ENCODE peak calls at places on chromosomes 2 and 18, in seven cellular contexts. V is WERI-Rb-1, D is posterior cingulate gyrus, M is NCI-H1105, Q is cardiac fibroblast, I is GM12865, A is RWPE1. N is an unnamed sample.

GRCh38 chr18:6951336-6952090 is 166.1 kb downstream of the LAMA1 start:
- DNase-seq in Q (no peak), D (no peak), I (no peak), A (no peak), V (no peak), M (no peak), N (no peak)

GRCh38 chr2:224958466-224958857 is 83.8 kb downstream of the DOCK10 start:
- DNase-seq in M (no peak), V (no peak), A (no peak), I (no peak), Q (peak; percentile 52), D (no peak), N (no peak)

GRCh38 chr2:105175231-105175630 is 66.3 kb upstream of the GPR45 start:
- DNase-seq in Q (no peak), A (no peak), D (no peak), M (no peak), V (no peak), I (no peak), N (no peak)

GRCh38 chr18:75183973-75184372 is 25.0 kb downstream of the PTGR3 start:
- DNase-seq in Q (no peak), A (no peak), M (no peak), V (no peak), D (no peak), I (no peak), N (no peak)

GRCh38 chr2:117972466-117973123 is 41.3 kb downstream of the CCDC93 start:
- DNase-seq in A (no peak), Q (peak; percentile 78), I (no peak), M (no peak), D (no peak), V (no peak), N (peak; percentile 31)

GRCh38 chr2:218343591-218343990 is 13.1 kb upstream of the CATIP start:
- DNase-seq in I (no peak), M (no peak), A (no peak), Q (peak; percentile 84), V (no peak), D (no peak), N (no peak)

GRCh38 chr18:48841381-48842258 is 109.1 kb downstream of the SMAD7 start:
- DNase-seq in D (peak; percentile 35), V (no peak), Q (peak; percentile 82), A (no peak), I (no peak), M (no peak), N (no peak)

GRCh38 chr2:239760596-239760995 is 264.5 kb downstream of the NDUFA10 start:
- DNase-seq in I (no peak), A (no peak), Q (no peak), D (no peak), V (no peak), M (no peak), N (no peak)

GRCh38 chr18:12336887-12337286 is 28.8 kb downstream of the TUBB6 start:
- DNase-seq in A (peak; percentile 31), M (peak; percentile 32), V (no peak), Q (no peak), D (no peak), I (no peak), N (peak; percentile 36)

GRCh38 chr2:105329561-105330495 is at the start of gene TGFBRAP1:
- DNase-seq in Q (peak; percentile 60), M (no peak), I (peak; percentile 76), V (peak; percentile 42), A (peak; percentile 55), D (peak; percentile 25), N (no peak)

GRCh38 chr2:37800176-37800835 is 124.8 kb upstream of the RMDN2 start:
- DNase-seq in M (no peak), Q (no peak), A (no peak), D (no peak), V (no peak), I (no peak), N (no peak)

GRCh38 chr2:189880963-189881362 is 96.7 kb downstream of the PMS1 start:
- DNase-seq in V (no peak), Q (no peak), D (no peak), M (no peak), I (no peak), A (no peak), N (no peak)

GRCh38 chr18:51275712-51276473 is 78.4 kb upstream of the MEX3C start:
- DNase-seq in Q (peak; percentile 67), M (no peak), V (no peak), A (no peak), I (peak; percentile 15), D (no peak), N (peak; percentile 25)

GRCh38 chr2:128472789-128473174 is 154.1 kb upstream of the HS6ST1 start:
- DNase-seq in I (peak; percentile 20), D (no peak), Q (peak; percentile 69), A (no peak), V (no peak), M (no peak), N (peak; percentile 4)

GRCh38 chr2:71454221-71455010 is 1.1 kb downstream of the DYSF start:
- DNase-seq in V (no peak), Q (no peak), D (no peak), A (no peak), M (no peak), I (no peak), N (no peak)

GRCh38 chr18:13447621-13448020 is 229.1 kb downstream of the LDLRAD4 start:
- DNase-seq in Q (peak; percentile 34), D (no peak), A (no peak), I (no peak), M (no peak), V (peak; percentile 91), N (no peak)

GRCh38 chr18:61554117-61554776 is 221.0 kb downstream of the CDH20 start:
- DNase-seq in D (no peak), Q (no peak), I (no peak), M (no peak), A (no peak), V (no peak), N (no peak)

GRCh38 chr2:173184031-173185004 is 108.7 kb downstream of the MAP3K20 start:
- DNase-seq in Q (peak; percentile 96), M (no peak), D (no peak), V (no peak), A (peak; percentile 88), I (no peak), N (peak; percentile 99)

GRCh38 chr2:69226886-69227285 is 160.1 kb downstream of the GFPT1 start:
- DNase-seq in V (no peak), A (no peak), Q (no peak), D (no peak), I (no peak), M (no peak), N (no peak)

GRCh38 chr18:44804033-44804432 is 123.3 kb downstream of the SETBP1 start:
- DNase-seq in Q (no peak), A (no peak), D (no peak), I (no peak), M (no peak), V (no peak), N (no peak)

GRCh38 chr18:68733693-68734092 is 18.8 kb upstream of the TMX3 start:
- DNase-seq in M (no peak), A (no peak), Q (no peak), D (no peak), V (no peak), I (no peak), N (no peak)

GRCh38 chr18:58754544-58755068 is 83.3 kb downstream of the MALT1 start:
- DNase-seq in Q (no peak), V (no peak), I (no peak), A (no peak), D (peak; percentile 27), M (no peak), N (no peak)

GRCh38 chr2:96489261-96489660 is 15.9 kb downstream of the NEURL3 start:
- DNase-seq in I (peak; percentile 46), Q (no peak), V (no peak), M (no peak), A (no peak), D (no peak), N (no peak)

GRCh38 chr2:241577413-241578122 is 19.0 kb downstream of the BOK start:
- DNase-seq in D (no peak), V (no peak), M (no peak), A (no peak), Q (peak; percentile 70), I (no peak), N (no peak)